ENCODE peak calls at places on chromosomes 2 and 18, in seven cellular contexts. One of them, this sample, is unnamed. For H3K4me1, the result is how much of the 10 kb centered on the place peaks cover.

GRCh38 chr18:26621161-26622026 is 73.0 kb upstream of the KCTD1 start:
- DNase-seq in breast epithelium: no peak
- DNase-seq in Peyer's patch: no peak
- DNase-seq in A549: peak
- DNase-seq in fibroblast of lung: no peak
- DNase-seq in aorta: no peak
- DNase-seq in SJSA1: no peak
- DNase-seq in this sample: no peak

GRCh38 chr2:17191223-17191622 is 327.0 kb downstream of the RAD51AP2 start:
- DNase-seq in SJSA1: no peak
- DNase-seq in Peyer's patch: no peak
- DNase-seq in fibroblast of lung: no peak
- DNase-seq in breast epithelium: no peak
- DNase-seq in aorta: no peak
- DNase-seq in A549: no peak
- DNase-seq in this sample: no peak

GRCh38 chr2:217653240-217653639 is 349.6 kb downstream of the TNS1 start:
- DNase-seq in fibroblast of lung: peak
- DNase-seq in A549: peak
- DNase-seq in SJSA1: peak
- DNase-seq in aorta: peak
- DNase-seq in breast epithelium: peak
- DNase-seq in Peyer's patch: peak
- DNase-seq in this sample: no peak

GRCh38 chr2:189253841-189254240 is 74.3 kb upstream of the COL5A2 start:
- DNase-seq in Peyer's patch: no peak
- DNase-seq in breast epithelium: no peak
- DNase-seq in aorta: no peak
- DNase-seq in A549: no peak
- DNase-seq in SJSA1: no peak
- DNase-seq in fibroblast of lung: peak
- DNase-seq in this sample: no peak

GRCh38 chr2:120761164-120761861 is 25.6 kb downstream of the GLI2 start:
- DNase-seq in aorta: peak
- DNase-seq in A549: no peak
- DNase-seq in SJSA1: no peak
- DNase-seq in breast epithelium: peak
- DNase-seq in Peyer's patch: no peak
- DNase-seq in fibroblast of lung: no peak
- DNase-seq in this sample: peak

GRCh38 chr2:12277305-12278034 is 439.3 kb upstream of the TRIB2 start:
- DNase-seq in fibroblast of lung: peak
- DNase-seq in A549: no peak
- DNase-seq in breast epithelium: no peak
- DNase-seq in aorta: no peak
- DNase-seq in SJSA1: no peak
- DNase-seq in Peyer's patch: no peak
- DNase-seq in this sample: no peak

GRCh38 chr2:54599326-54599710 is 124.1 kb upstream of the EML6 start:
- DNase-seq in fibroblast of lung: peak
- DNase-seq in SJSA1: no peak
- DNase-seq in Peyer's patch: no peak
- DNase-seq in breast epithelium: no peak
- DNase-seq in aorta: no peak
- DNase-seq in A549: no peak
- DNase-seq in this sample: no peak

GRCh38 chr2:112150447-112150846 is 12.3 kb downstream of the FBLN7 start:
- DNase-seq in aorta: no peak
- DNase-seq in breast epithelium: no peak
- DNase-seq in A549: no peak
- DNase-seq in SJSA1: no peak
- DNase-seq in Peyer's patch: peak
- DNase-seq in fibroblast of lung: peak
- DNase-seq in this sample: no peak

GRCh38 chr2:121888189-121888557 is 132.7 kb downstream of the TSN start:
- DNase-seq in fibroblast of lung: no peak
- DNase-seq in aorta: no peak
- DNase-seq in Peyer's patch: no peak
- DNase-seq in A549: peak
- DNase-seq in breast epithelium: no peak
- DNase-seq in SJSA1: no peak
- DNase-seq in this sample: no peak

GRCh38 chr2:214740867-214741266 is 68.6 kb downstream of the BARD1 start:
- DNase-seq in A549: no peak
- DNase-seq in Peyer's patch: no peak
- DNase-seq in aorta: no peak
- DNase-seq in fibroblast of lung: no peak
- DNase-seq in breast epithelium: no peak
- DNase-seq in SJSA1: no peak
- DNase-seq in this sample: no peak

GRCh38 chr2:220043155-220043992 is 415.9 kb downstream of the SLC4A3 start:
- DNase-seq in Peyer's patch: no peak
- DNase-seq in breast epithelium: no peak
- DNase-seq in aorta: no peak
- DNase-seq in fibroblast of lung: peak
- DNase-seq in A549: no peak
- DNase-seq in SJSA1: peak
- DNase-seq in this sample: no peak

GRCh38 chr18:54743596-54743995 is 84.7 kb upstream of the RAB27B start:
- DNase-seq in SJSA1: no peak
- DNase-seq in aorta: no peak
- DNase-seq in fibroblast of lung: no peak
- DNase-seq in breast epithelium: no peak
- DNase-seq in A549: no peak
- DNase-seq in Peyer's patch: no peak
- DNase-seq in this sample: no peak

GRCh38 chr2:45168731-45169338 is 159.6 kb upstream of the SIX2 start:
- DNase-seq in A549: peak
- DNase-seq in fibroblast of lung: no peak
- DNase-seq in SJSA1: peak
- DNase-seq in Peyer's patch: no peak
- DNase-seq in breast epithelium: no peak
- DNase-seq in aorta: no peak
- DNase-seq in this sample: no peak

GRCh38 chr2:73037947-73038585 is 33.4 kb downstream of the SFXN5 start:
- DNase-seq in Peyer's patch: no peak
- DNase-seq in SJSA1: no peak
- DNase-seq in A549: no peak
- DNase-seq in breast epithelium: no peak
- DNase-seq in fibroblast of lung: no peak
- DNase-seq in aorta: no peak
- DNase-seq in this sample: no peak

GRCh38 chr18:57555134-57555533 is 31.4 kb downstream of the FECH start:
- DNase-seq in A549: no peak
- DNase-seq in fibroblast of lung: no peak
- DNase-seq in breast epithelium: no peak
- DNase-seq in Peyer's patch: no peak
- DNase-seq in SJSA1: no peak
- DNase-seq in aorta: no peak
- DNase-seq in this sample: no peak

GRCh38 chr18:57561728-57562423 is 24.6 kb downstream of the FECH start:
- DNase-seq in Peyer's patch: no peak
- DNase-seq in fibroblast of lung: peak
- DNase-seq in A549: peak
- DNase-seq in aorta: no peak
- DNase-seq in SJSA1: peak
- DNase-seq in breast epithelium: no peak
- DNase-seq in this sample: no peak

GRCh38 chr18:57559311-57559710 is 27.2 kb downstream of the FECH start:
- DNase-seq in Peyer's patch: no peak
- DNase-seq in breast epithelium: no peak
- DNase-seq in fibroblast of lung: no peak
- DNase-seq in A549: no peak
- DNase-seq in aorta: no peak
- DNase-seq in SJSA1: no peak
- DNase-seq in this sample: no peak
- H3K4me1 ChIP-seq in Peyer's patch: under half
- H3K4me1 ChIP-seq in breast epithelium: under half
- H3K4me1 ChIP-seq in fibroblast of lung: under half
- H3K4me1 ChIP-seq in A549: under half
- H3K4me1 ChIP-seq in aorta: under half
- H3K4me1 ChIP-seq in SJSA1: under half
- H3K4me1 ChIP-seq in this sample: under half

GRCh38 chr2:199463000-199463692 is 5.4 kb upstream of the SATB2 start:
- DNase-seq in aorta: peak
- DNase-seq in fibroblast of lung: peak
- DNase-seq in Peyer's patch: no peak
- DNase-seq in SJSA1: peak
- DNase-seq in A549: peak
- DNase-seq in breast epithelium: no peak
- DNase-seq in this sample: no peak
- H3K4me3 ChIP-seq in aorta: peak
- H3K4me3 ChIP-seq in fibroblast of lung: peak
- H3K4me3 ChIP-seq in Peyer's patch: peak
- H3K4me3 ChIP-seq in SJSA1: peak
- H3K4me3 ChIP-seq in A549: peak
- H3K4me3 ChIP-seq in breast epithelium: peak
- H3K4me3 ChIP-seq in this sample: peak

GRCh38 chr2:727071-727470 is 49.9 kb upstream of the TMEM18 start:
- DNase-seq in Peyer's patch: no peak
- DNase-seq in breast epithelium: no peak
- DNase-seq in SJSA1: no peak
- DNase-seq in A549: no peak
- DNase-seq in fibroblast of lung: no peak
- DNase-seq in aorta: no peak
- DNase-seq in this sample: no peak

GRCh38 chr2:723761-724160 is 46.6 kb upstream of the TMEM18 start:
- DNase-seq in fibroblast of lung: no peak
- DNase-seq in aorta: no peak
- DNase-seq in Peyer's patch: no peak
- DNase-seq in breast epithelium: no peak
- DNase-seq in SJSA1: no peak
- DNase-seq in A549: no peak
- DNase-seq in this sample: no peak

GRCh38 chr2:728165-728564 is 51.0 kb upstream of the TMEM18 start:
- DNase-seq in aorta: no peak
- DNase-seq in fibroblast of lung: no peak
- DNase-seq in SJSA1: no peak
- DNase-seq in breast epithelium: no peak
- DNase-seq in A549: no peak
- DNase-seq in Peyer's patch: no peak
- DNase-seq in this sample: no peak

GRCh38 chr2:726158-726557 is 49.0 kb upstream of the TMEM18 start:
- DNase-seq in A549: no peak
- DNase-seq in Peyer's patch: no peak
- DNase-seq in aorta: no peak
- DNase-seq in breast epithelium: no peak
- DNase-seq in fibroblast of lung: no peak
- DNase-seq in SJSA1: no peak
- DNase-seq in this sample: no peak

DNA sequence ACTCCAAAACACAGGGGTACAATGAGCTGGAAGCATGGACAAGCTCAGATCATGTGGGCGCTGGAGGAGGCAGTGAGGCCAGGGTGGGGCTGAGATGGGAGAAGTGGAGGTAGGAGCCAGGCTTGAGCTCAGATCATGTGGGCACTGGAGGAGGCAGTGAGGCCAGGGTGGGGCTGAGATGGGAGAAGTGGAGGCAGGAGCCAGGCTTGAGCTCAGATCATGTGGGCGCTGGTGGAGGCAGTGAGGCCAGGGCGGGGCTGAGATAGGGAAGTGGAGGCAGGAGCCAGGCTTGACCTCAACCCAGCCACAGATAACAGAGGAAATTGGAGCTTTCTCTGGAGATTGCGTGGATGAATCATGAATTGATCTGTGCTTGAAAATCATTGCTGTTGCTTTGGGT is 48.3 kb upstream of the TMEM18 start:
- DNase-seq in breast epithelium: no peak
- DNase-seq in A549: no peak
- DNase-seq in aorta: no peak
- DNase-seq in fibroblast of lung: no peak
- DNase-seq in Peyer's patch: no peak
- DNase-seq in SJSA1: no peak
- DNase-seq in this sample: no peak
- H3K4me1 ChIP-seq in breast epithelium: under half
- H3K4me1 ChIP-seq in A549: under half
- H3K4me1 ChIP-seq in aorta: under half
- H3K4me1 ChIP-seq in fibroblast of lung: under half
- H3K4me1 ChIP-seq in Peyer's patch: under half
- H3K4me1 ChIP-seq in SJSA1: under half
- H3K4me1 ChIP-seq in this sample: under half

GRCh38 chr2:224885295-224885694 is 157.0 kb downstream of the DOCK10 start:
- DNase-seq in Peyer's patch: no peak
- DNase-seq in breast epithelium: no peak
- DNase-seq in A549: no peak
- DNase-seq in fibroblast of lung: no peak
- DNase-seq in SJSA1: peak
- DNase-seq in aorta: no peak
- DNase-seq in this sample: no peak

GRCh38 chr2:224887159-224887558 is 155.1 kb downstream of the DOCK10 start:
- DNase-seq in Peyer's patch: no peak
- DNase-seq in A549: no peak
- DNase-seq in aorta: no peak
- DNase-seq in breast epithelium: no peak
- DNase-seq in fibroblast of lung: peak
- DNase-seq in SJSA1: no peak
- DNase-seq in this sample: no peak

GRCh38 chr2:224884188-224884587 is 158.1 kb downstream of the DOCK10 start:
- DNase-seq in SJSA1: no peak
- DNase-seq in fibroblast of lung: peak
- DNase-seq in breast epithelium: no peak
- DNase-seq in A549: peak
- DNase-seq in aorta: no peak
- DNase-seq in Peyer's patch: no peak
- DNase-seq in this sample: no peak

GRCh38 chr2:224883700-224884099 is 158.6 kb downstream of the DOCK10 start:
- DNase-seq in Peyer's patch: no peak
- DNase-seq in SJSA1: no peak
- DNase-seq in breast epithelium: no peak
- DNase-seq in aorta: no peak
- DNase-seq in A549: no peak
- DNase-seq in fibroblast of lung: no peak
- DNase-seq in this sample: no peak

GRCh38 chr2:224885836-224886547 is 156.3 kb downstream of the DOCK10 start:
- DNase-seq in fibroblast of lung: peak
- DNase-seq in A549: peak
- DNase-seq in Peyer's patch: no peak
- DNase-seq in aorta: no peak
- DNase-seq in SJSA1: peak
- DNase-seq in breast epithelium: no peak
- DNase-seq in this sample: no peak
- H3K4me3 ChIP-seq in fibroblast of lung: no peak
- H3K4me3 ChIP-seq in A549: no peak
- H3K4me3 ChIP-seq in Peyer's patch: no peak
- H3K4me3 ChIP-seq in aorta: no peak
- H3K4me3 ChIP-seq in SJSA1: peak
- H3K4me3 ChIP-seq in breast epithelium: no peak
- H3K4me3 ChIP-seq in this sample: no peak

This sample was measured in RWPE2.